ENCODE peak calls at places on chromosomes 7 and 10, in four cellular contexts. U is GM12878, Z is sigmoid colon, Y is A549. L is an unnamed sample. For H3K4me1, the result is how much of the 10 kb centered on the place peaks cover.

GRCh38 chr10:22959292-22959691 is 31.4 kb downstream of the ARMC3 start:
- DNase-seq in U (no peak), Z (no peak), Y (no peak), L (no peak)

GRCh38 chr10:78860260-78860914 is 208.4 kb upstream of the ZMIZ1 start:
- DNase-seq in U (no peak), Z (no peak), Y (no peak), L (no peak)

GRCh38 chr7:121547341-121548092 is 151.4 kb upstream of the FAM3C start:
- DNase-seq in U (no peak), Z (no peak), Y (peak), L (no peak)

GRCh38 chr10:119395287-119396007 is 147.1 kb downstream of the RGS10 start:
- DNase-seq in U (no peak), Z (peak), Y (no peak), L (peak)

GRCh38 chr7:47520408-47520807 is 61.5 kb downstream of the TNS3 start:
- DNase-seq in U (no peak), Z (peak), Y (no peak), L (no peak)

GRCh38 chr7:35985126-35985754 is 167.8 kb upstream of the EEPD1 start:
- DNase-seq in U (no peak), Z (peak), Y (peak), L (peak)

GRCh38 chr7:87152897-87153641 is 816 bp downstream of the DMTF1 start:
- DNase-seq in U (no peak), Z (peak), Y (peak), L (peak)

GRCh38 chr7:18978108-18978495 is 139.3 kb downstream of the TWIST1 start:
- DNase-seq in U (no peak), Z (no peak), Y (no peak), L (no peak)

GRCh38 chr10:3813986-3814831 is 29.2 kb upstream of the KLF6 start:
- DNase-seq in U (no peak), Z (no peak), Y (no peak), L (no peak)

GRCh38 chr10:98967601-98968000 is 268.1 kb downstream of the HPSE2 start:
- DNase-seq in U (no peak), Z (no peak), Y (no peak), L (no peak)

GRCh38 chr7:80563561-80564327 is 51.9 kb upstream of the GNAT3 start:
- DNase-seq in U (no peak), Z (no peak), Y (no peak), L (no peak)

GRCh38 chr7:98754041-98754479 is 115.8 kb downstream of the TMEM130 start:
- DNase-seq in U (no peak), Z (no peak), Y (no peak), L (no peak)

GRCh38 chr7:149422914-149423285 is 38.0 kb downstream of the ZNF777 start:
- DNase-seq in U (no peak), Z (no peak), Y (no peak), L (peak)

GRCh38 chr7:2607913-2608899 is 23.6 kb upstream of the TTYH3 start:
- DNase-seq in U (no peak), Z (no peak), Y (no peak), L (no peak)

GRCh38 chr10:88088441-88089340 is 225.3 kb downstream of the PTEN start:
- DNase-seq in U (no peak), Z (no peak), Y (no peak), L (no peak)

GRCh38 chr7:141960687-141961422 is 12.7 kb downstream of the TAS2R38 start:
- DNase-seq in U (no peak), Z (no peak), Y (no peak), L (no peak)

GRCh38 chr7:137715101-137715500 is 131.7 kb downstream of the DGKI start:
- DNase-seq in U (no peak), Z (no peak), Y (no peak), L (no peak)

GRCh38 chr10:48554668-48555067 is 50.2 kb downstream of the ARHGAP22 start:
- DNase-seq in U (no peak), Z (no peak), Y (no peak), L (no peak)

GRCh38 chr10:44780461-44780860 is 130.7 kb upstream of the TMEM72 start:
- DNase-seq in U (no peak), Z (no peak), Y (no peak), L (no peak)

GRCh38 chr10:119538632-119539358 is 3.7 kb downstream of the RGS10 start:
- DNase-seq in U (no peak), Z (peak), Y (no peak), L (no peak)

GRCh38 chr10:77383861-77384553 is 253.6 kb downstream of the KCNMA1 start:
- DNase-seq in U (no peak), Z (no peak), Y (no peak), L (no peak)

GRCh38 chr7:76293407-76293901 is 9.0 kb upstream of the HSPB1 start:
- DNase-seq in U (no peak), Z (peak), Y (no peak), L (no peak)

GRCh38 chr7:27141591-27142561 is 1.6 kb downstream of the HOXA5 start:
- DNase-seq in U (no peak), Z (no peak), Y (peak), L (no peak)

GRCh38 chr10:21953585-21954057 is 49.9 kb downstream of the DNAJC1 start:
- DNase-seq in U (no peak), Z (no peak), Y (peak), L (no peak)

GRCh38 chr7:95608344-95609173 is 12.2 kb upstream of the PDK4 start:
- DNase-seq in U (peak), Z (peak), Y (peak), L (peak)
- TF ChIP-seq EP300 in U (no peak), Z (peak), Y (peak), L (peak)

DNA sequence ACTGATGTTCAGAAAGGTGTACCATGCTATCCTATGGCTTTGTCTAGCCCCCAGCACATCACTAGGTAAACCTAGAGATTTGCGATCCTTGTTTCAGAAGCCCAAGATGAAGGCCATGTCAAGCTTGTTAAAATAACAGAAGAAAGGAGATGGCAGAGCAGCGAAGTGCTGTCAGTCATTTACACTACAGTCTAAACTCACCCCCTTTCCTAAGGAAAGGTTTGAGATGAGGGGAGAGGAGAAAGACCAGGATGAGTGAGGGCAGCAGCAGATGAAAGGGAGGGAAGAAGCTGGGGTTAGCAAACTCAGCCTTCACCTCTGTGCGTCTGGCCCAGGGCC is 74.8 kb downstream of the PROSER2 start:
- DNase-seq in U (no peak), Z (no peak), Y (no peak), L (no peak)
- H3K4me1 ChIP-seq in U (under half), Z (under half), Y (under half), L (under half)

GRCh38 chr10:60485025-60485424 is 95.3 kb upstream of the ANK3 start:
- DNase-seq in U (no peak), Z (no peak), Y (no peak), L (no peak)

GRCh38 chr10:60479305-60480020 is 89.8 kb upstream of the ANK3 start:
- DNase-seq in U (no peak), Z (no peak), Y (no peak), L (no peak)

DNA sequence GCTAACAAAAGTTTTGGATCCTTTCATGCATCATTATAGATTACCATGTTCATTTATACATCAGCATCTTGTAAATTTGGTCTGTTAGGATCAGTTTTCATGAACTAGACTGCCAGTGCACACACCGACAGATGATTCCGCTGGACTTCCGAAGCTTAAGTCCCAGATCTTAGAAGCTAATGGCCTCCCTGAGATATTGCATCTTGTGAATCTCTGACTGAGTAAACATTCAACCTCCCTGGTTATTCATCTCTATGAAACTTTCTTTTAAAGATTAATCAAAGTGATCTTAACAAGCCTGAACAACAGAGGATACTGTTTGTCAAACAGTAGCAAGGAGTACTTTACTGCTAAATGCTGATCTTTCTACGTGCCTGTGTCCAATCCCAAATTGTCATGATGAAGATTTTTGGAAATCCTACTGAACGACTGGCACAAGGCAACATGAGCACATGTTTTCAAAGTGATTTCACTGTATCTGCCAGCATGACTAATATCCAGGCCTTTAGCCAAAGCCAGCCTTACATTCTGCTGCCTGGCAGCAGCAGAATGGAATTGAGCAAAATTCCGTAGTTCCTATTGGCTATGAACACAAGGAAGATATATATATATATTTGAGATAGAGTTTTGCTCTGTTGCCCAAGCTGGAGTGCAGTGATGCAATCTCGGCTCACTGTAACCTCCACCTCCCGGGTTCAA is 91.3 kb upstream of the ANK3 start:
- DNase-seq in U (no peak), Z (no peak), Y (peak), L (peak)
- TF ChIP-seq EP300 in U (no peak), Z (no peak), Y (no peak), L (no peak)

GRCh38 chr10:6382081-6382480 is 179.3 kb downstream of the PFKFB3 start:
- DNase-seq in U (peak), Z (peak), Y (no peak), L (no peak)

GRCh38 chr10:6384847-6385246 is 182.1 kb downstream of the PFKFB3 start:
- DNase-seq in U (no peak), Z (no peak), Y (no peak), L (no peak)

GRCh38 chr10:6383099-6383812 is 180.5 kb downstream of the PFKFB3 start:
- DNase-seq in U (no peak), Z (no peak), Y (no peak), L (no peak)

GRCh38 chr10:6385683-6386082 is 183.0 kb downstream of the PFKFB3 start:
- DNase-seq in U (no peak), Z (no peak), Y (no peak), L (no peak)

DNA sequence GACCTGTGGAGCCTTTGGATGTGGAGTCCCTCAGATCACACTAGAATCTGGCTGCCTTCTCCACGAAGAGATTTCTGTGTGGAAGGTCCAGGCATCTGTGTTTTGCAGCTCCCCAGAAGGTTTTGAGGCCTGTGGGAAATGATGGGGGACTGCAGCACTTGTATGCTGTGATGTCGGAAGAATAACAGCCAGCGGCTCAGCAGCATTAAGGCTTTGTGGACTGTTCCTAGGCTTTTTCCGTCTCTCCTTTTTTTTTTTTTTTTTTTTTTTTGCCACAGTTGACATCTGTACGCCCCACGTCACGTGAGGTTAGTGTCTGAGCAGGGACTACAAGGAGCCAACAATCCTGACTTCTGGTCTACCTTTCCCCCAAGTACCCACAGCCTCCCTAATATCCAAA is 181.3 kb downstream of the PFKFB3 start:
- DNase-seq in U (no peak), Z (no peak), Y (no peak), L (no peak)
- H3K4me1 ChIP-seq in U (under half), Z (under half), Y (under half), L (under half)

DNA sequence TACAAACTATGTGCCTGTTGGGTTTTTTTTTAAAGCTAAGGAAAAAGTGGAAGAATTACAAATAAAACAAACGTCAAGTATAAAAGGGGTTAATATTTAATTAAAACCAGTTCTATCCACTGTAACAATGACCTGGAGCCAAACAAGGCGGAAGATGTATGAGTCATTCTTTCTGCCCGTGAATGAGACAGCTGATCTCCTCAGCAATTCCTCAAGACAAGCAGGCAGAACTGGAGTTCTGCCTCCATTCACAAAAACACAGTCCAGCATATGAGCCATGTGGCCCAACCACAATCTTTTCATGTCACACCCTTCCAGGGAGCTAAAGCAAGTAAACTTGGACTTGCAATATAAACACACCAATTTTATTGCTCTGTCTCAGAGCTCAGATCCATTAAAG is 8.4 kb downstream of the ETV1 start:
- DNase-seq in U (no peak), Z (peak), Y (peak), L (peak)
- TF ChIP-seq EP300 in U (no peak), Z (no peak), Y (no peak), L (no peak)

DNA sequence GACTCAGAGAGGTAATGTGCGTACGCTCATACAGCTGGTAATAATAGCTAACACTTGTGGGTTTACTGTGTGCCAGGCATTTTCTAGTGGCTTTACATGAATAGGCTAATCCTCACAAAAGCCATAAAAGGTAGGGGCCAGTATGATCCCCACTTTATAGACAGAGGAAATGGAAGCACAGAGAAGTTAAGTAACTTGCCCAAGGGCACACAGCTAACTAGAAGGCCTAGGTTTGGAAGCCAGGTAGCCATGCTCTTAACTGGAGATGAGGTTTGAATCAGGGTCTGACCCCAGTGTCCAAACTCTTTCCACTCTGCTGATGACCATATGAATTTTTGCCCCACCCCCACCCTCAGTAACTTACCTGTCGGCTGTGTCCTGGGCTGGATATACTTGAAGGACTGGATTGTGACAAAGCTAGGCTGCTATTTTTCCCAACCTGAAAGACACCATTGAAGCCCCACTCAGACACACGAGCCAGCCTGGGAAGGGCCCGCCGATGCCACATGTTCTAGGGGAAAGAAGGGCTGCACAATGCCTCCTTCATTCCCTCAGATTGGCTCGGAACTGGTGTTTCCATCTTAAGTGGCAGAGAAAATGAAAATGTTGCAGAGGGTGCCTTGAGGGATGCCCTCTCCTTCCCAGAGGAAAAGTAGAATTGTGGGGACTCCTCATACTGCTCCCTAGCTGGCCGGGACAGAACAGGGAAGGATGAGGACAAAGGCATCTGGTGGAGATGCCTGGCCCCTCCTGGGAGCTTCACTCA is 29.1 kb upstream of the EFCAB10 start:
- DNase-seq in U (no peak), Z (peak), Y (no peak), L (no peak)
- H3K4me1 ChIP-seq in U (under half), Z (under half), Y (under half), L (under half)